ENCODE peak calls at places on chromosomes 11 and 22, in ten cellular contexts. One of them, this sample, is unnamed.

GRCh38 chr22:50670513-50670912 is 2.1 kb upstream of the SHANK3 start:
- DNase-seq in GM12878: no peak
- DNase-seq in HepG2: no peak
- DNase-seq in transverse colon: no peak
- DNase-seq in BE2C: no peak
- DNase-seq in upper lobe of left lung: no peak
- DNase-seq in endothelial cell of umbilical vein: peak
- DNase-seq in mucosa of descending colon: no peak
- DNase-seq in stomach: no peak
- DNase-seq in uterus: no peak
- DNase-seq in this sample: no peak

GRCh38 chr11:18479063-18479462 is 23.4 kb downstream of the LDHAL6A start:
- DNase-seq in stomach: no peak
- DNase-seq in GM12878: no peak
- DNase-seq in HepG2: no peak
- DNase-seq in uterus: no peak
- DNase-seq in upper lobe of left lung: no peak
- DNase-seq in mucosa of descending colon: no peak
- DNase-seq in endothelial cell of umbilical vein: no peak
- DNase-seq in transverse colon: no peak
- DNase-seq in BE2C: no peak
- DNase-seq in this sample: no peak

GRCh38 chr22:35480143-35480542 is 60.5 kb upstream of the RASD2 start:
- DNase-seq in endothelial cell of umbilical vein: peak
- DNase-seq in BE2C: peak
- DNase-seq in transverse colon: peak
- DNase-seq in HepG2: no peak
- DNase-seq in mucosa of descending colon: peak
- DNase-seq in uterus: peak
- DNase-seq in stomach: peak
- DNase-seq in GM12878: no peak
- DNase-seq in upper lobe of left lung: no peak
- DNase-seq in this sample: no peak

GRCh38 chr11:115340874-115341273 is 163.3 kb downstream of the CADM1 start:
- DNase-seq in BE2C: no peak
- DNase-seq in stomach: no peak
- DNase-seq in uterus: no peak
- DNase-seq in GM12878: no peak
- DNase-seq in upper lobe of left lung: no peak
- DNase-seq in mucosa of descending colon: no peak
- DNase-seq in HepG2: no peak
- DNase-seq in transverse colon: no peak
- DNase-seq in endothelial cell of umbilical vein: no peak
- DNase-seq in this sample: no peak

GRCh38 chr22:24424901-24425775 is 2.3 kb upstream of the ADORA2A start:
- DNase-seq in upper lobe of left lung: no peak
- DNase-seq in HepG2: no peak
- DNase-seq in stomach: no peak
- DNase-seq in transverse colon: no peak
- DNase-seq in BE2C: no peak
- DNase-seq in mucosa of descending colon: no peak
- DNase-seq in uterus: no peak
- DNase-seq in GM12878: no peak
- DNase-seq in endothelial cell of umbilical vein: no peak
- DNase-seq in this sample: no peak

GRCh38 chr11:65468874-65469333 is 29.9 kb upstream of the MALAT1 start:
- DNase-seq in upper lobe of left lung: no peak
- DNase-seq in HepG2: peak
- DNase-seq in endothelial cell of umbilical vein: peak
- DNase-seq in mucosa of descending colon: peak
- DNase-seq in BE2C: peak
- DNase-seq in uterus: peak
- DNase-seq in transverse colon: peak
- DNase-seq in GM12878: no peak
- DNase-seq in stomach: peak
- DNase-seq in this sample: peak

GRCh38 chr22:21933899-21934298 is 18.7 kb downstream of the PPM1F start:
- DNase-seq in upper lobe of left lung: no peak
- DNase-seq in BE2C: no peak
- DNase-seq in GM12878: no peak
- DNase-seq in transverse colon: no peak
- DNase-seq in mucosa of descending colon: no peak
- DNase-seq in stomach: no peak
- DNase-seq in HepG2: no peak
- DNase-seq in uterus: no peak
- DNase-seq in endothelial cell of umbilical vein: no peak
- DNase-seq in this sample: no peak

GRCh38 chr11:44627911-44628729 is 62.7 kb downstream of the CD82 start:
- DNase-seq in uterus: peak
- DNase-seq in endothelial cell of umbilical vein: peak
- DNase-seq in BE2C: peak
- DNase-seq in stomach: peak
- DNase-seq in GM12878: no peak
- DNase-seq in HepG2: no peak
- DNase-seq in transverse colon: peak
- DNase-seq in mucosa of descending colon: no peak
- DNase-seq in upper lobe of left lung: no peak
- DNase-seq in this sample: no peak

DNA sequence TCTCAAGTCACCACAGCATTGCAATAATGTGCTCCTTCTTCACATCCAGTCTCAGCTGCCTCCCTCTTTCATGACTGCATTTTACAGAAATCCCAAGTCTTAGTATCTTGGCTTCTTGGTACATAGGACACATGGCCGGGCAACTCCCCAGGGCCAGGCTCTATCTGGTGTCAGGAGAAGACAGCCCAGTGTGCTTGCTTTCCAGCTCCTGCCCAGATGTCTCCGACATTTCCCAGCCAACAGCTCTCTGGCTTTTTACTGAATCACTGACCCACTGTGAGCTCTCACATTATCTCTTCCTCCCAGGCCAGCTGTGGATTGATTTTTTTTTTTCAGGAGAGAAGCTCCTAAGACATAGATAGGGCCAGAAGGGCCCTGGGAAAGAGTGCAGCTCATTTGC is 346.0 kb upstream of the C11orf87 start:
- DNase-seq in GM12878: no peak
- DNase-seq in transverse colon: no peak
- DNase-seq in mucosa of descending colon: no peak
- DNase-seq in endothelial cell of umbilical vein: no peak
- DNase-seq in BE2C: peak
- DNase-seq in upper lobe of left lung: no peak
- DNase-seq in stomach: no peak
- DNase-seq in uterus: no peak
- DNase-seq in HepG2: no peak
- DNase-seq in this sample: no peak
- H3K4me3 ChIP-seq in GM12878: no peak
- H3K4me3 ChIP-seq in transverse colon: no peak
- H3K4me3 ChIP-seq in mucosa of descending colon: no peak
- H3K4me3 ChIP-seq in endothelial cell of umbilical vein: no peak
- H3K4me3 ChIP-seq in BE2C: no peak
- H3K4me3 ChIP-seq in upper lobe of left lung: no peak
- H3K4me3 ChIP-seq in stomach: no peak
- H3K4me3 ChIP-seq in uterus: no peak
- H3K4me3 ChIP-seq in HepG2: no peak
- H3K4me3 ChIP-seq in this sample: no peak

DNA sequence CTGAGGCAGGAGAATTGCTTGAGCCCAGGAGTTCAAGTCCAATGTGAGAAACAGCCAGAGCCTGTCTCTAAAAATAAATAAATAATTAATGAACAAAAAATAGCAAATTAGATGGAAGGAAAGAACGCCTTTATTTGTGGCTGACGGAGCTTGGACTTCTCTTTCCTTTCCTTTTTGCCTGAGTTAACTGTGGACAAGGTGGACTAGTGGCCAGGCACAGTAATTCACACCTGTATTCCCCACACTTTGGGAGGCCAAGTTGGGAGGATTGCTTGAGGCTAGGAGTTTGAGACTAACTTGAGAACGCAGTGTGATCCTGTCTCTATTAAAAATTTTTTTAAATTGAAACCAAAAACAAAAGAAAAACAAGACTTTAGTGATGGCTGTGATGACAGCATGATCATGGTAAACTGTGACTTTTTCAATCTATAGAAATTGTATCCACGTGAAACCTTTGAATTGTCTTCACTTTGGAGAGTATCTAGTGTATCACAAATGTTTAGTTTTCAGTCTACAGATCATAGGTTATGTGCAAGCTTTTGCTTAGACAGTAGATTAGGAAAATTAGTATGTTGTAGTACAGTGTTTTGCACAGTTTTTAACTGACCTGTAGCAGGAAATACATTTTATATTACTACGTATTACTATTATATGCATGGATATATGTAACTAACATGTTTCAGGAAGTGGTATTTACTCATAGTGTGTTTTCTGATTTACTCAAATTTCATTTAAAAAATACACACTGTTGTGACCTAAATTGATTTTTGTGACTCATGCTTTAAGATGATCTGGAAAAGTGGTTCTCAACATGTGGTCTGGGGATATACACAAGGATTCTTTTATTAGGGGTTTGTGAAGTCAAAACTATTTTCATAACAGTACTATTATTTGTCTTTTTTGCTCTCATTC is 42.1 kb downstream of the KDM2A start:
- DNase-seq in transverse colon: no peak
- DNase-seq in uterus: no peak
- DNase-seq in endothelial cell of umbilical vein: peak
- DNase-seq in mucosa of descending colon: no peak
- DNase-seq in upper lobe of left lung: no peak
- DNase-seq in stomach: no peak
- DNase-seq in HepG2: no peak
- DNase-seq in BE2C: no peak
- DNase-seq in GM12878: no peak
- DNase-seq in this sample: no peak
- TF ChIP-seq CTCF in transverse colon: no peak
- TF ChIP-seq CTCF in uterus: no peak
- TF ChIP-seq CTCF in endothelial cell of umbilical vein: no peak
- TF ChIP-seq CTCF in mucosa of descending colon: no peak
- TF ChIP-seq CTCF in upper lobe of left lung: no peak
- TF ChIP-seq CTCF in stomach: no peak
- TF ChIP-seq CTCF in HepG2: no peak
- TF ChIP-seq CTCF in BE2C: peak
- TF ChIP-seq CTCF in GM12878: no peak
- TF ChIP-seq CTCF in this sample: no peak

GRCh38 chr11:58575377-58576020 is at the start of gene LPXN:
- DNase-seq in GM12878: no peak
- DNase-seq in mucosa of descending colon: no peak
- DNase-seq in upper lobe of left lung: no peak
- DNase-seq in BE2C: no peak
- DNase-seq in uterus: no peak
- DNase-seq in HepG2: no peak
- DNase-seq in stomach: no peak
- DNase-seq in transverse colon: peak
- DNase-seq in endothelial cell of umbilical vein: peak
- DNase-seq in this sample: no peak

GRCh38 chr11:58576792-58577440 is 1.3 kb upstream of the LPXN start:
- DNase-seq in uterus: no peak
- DNase-seq in mucosa of descending colon: no peak
- DNase-seq in upper lobe of left lung: no peak
- DNase-seq in endothelial cell of umbilical vein: peak
- DNase-seq in BE2C: no peak
- DNase-seq in stomach: no peak
- DNase-seq in GM12878: no peak
- DNase-seq in transverse colon: no peak
- DNase-seq in HepG2: peak
- DNase-seq in this sample: no peak

GRCh38 chr11:58577441-58578135 is 1.3 kb upstream of the ZFP91 start:
- DNase-seq in mucosa of descending colon: peak
- DNase-seq in transverse colon: peak
- DNase-seq in BE2C: peak
- DNase-seq in endothelial cell of umbilical vein: peak
- DNase-seq in stomach: peak
- DNase-seq in uterus: no peak
- DNase-seq in HepG2: peak
- DNase-seq in upper lobe of left lung: no peak
- DNase-seq in GM12878: peak
- DNase-seq in this sample: no peak

GRCh38 chr11:58573451-58574104 is 2.1 kb downstream of the LPXN start:
- DNase-seq in BE2C: no peak
- DNase-seq in transverse colon: no peak
- DNase-seq in upper lobe of left lung: no peak
- DNase-seq in stomach: no peak
- DNase-seq in GM12878: no peak
- DNase-seq in uterus: peak
- DNase-seq in endothelial cell of umbilical vein: peak
- DNase-seq in HepG2: no peak
- DNase-seq in mucosa of descending colon: no peak
- DNase-seq in this sample: peak

DNA sequence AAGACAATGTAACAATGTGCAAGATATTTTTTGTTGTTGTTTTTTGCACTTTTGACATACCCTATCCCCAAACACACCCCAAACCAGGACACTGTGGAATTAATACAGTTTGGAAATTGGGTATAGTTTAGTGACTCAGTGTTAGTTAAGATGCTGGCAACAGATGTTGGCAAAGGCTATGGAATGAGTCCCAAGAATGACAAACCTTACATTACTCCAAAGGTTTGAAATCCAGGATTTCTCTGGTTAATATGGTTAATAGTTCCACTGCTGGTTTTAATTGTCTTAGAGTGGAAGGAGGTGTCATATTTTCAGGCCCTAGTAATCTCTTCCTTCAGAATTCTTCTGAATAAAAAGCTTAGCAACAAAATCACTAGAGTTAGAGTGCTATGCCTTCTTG is 805 bp downstream of the LPXN start:
- DNase-seq in GM12878: no peak
- DNase-seq in uterus: no peak
- DNase-seq in HepG2: no peak
- DNase-seq in endothelial cell of umbilical vein: peak
- DNase-seq in upper lobe of left lung: no peak
- DNase-seq in transverse colon: no peak
- DNase-seq in BE2C: no peak
- DNase-seq in mucosa of descending colon: no peak
- DNase-seq in stomach: no peak
- DNase-seq in this sample: no peak
- H3K4me3 ChIP-seq in GM12878: peak
- H3K4me3 ChIP-seq in uterus: no peak
- H3K4me3 ChIP-seq in HepG2: no peak
- H3K4me3 ChIP-seq in endothelial cell of umbilical vein: no peak
- H3K4me3 ChIP-seq in upper lobe of left lung: peak
- H3K4me3 ChIP-seq in transverse colon: peak
- H3K4me3 ChIP-seq in BE2C: no peak
- H3K4me3 ChIP-seq in mucosa of descending colon: no peak
- H3K4me3 ChIP-seq in stomach: peak
- H3K4me3 ChIP-seq in this sample: no peak

GRCh38 chr11:13775471-13775870 is 107.0 kb downstream of the FAR1 start:
- DNase-seq in HepG2: no peak
- DNase-seq in BE2C: no peak
- DNase-seq in mucosa of descending colon: no peak
- DNase-seq in stomach: no peak
- DNase-seq in endothelial cell of umbilical vein: no peak
- DNase-seq in transverse colon: peak
- DNase-seq in GM12878: no peak
- DNase-seq in upper lobe of left lung: no peak
- DNase-seq in uterus: no peak
- DNase-seq in this sample: no peak

GRCh38 chr11:13781153-13781552 is 112.7 kb downstream of the FAR1 start:
- DNase-seq in mucosa of descending colon: no peak
- DNase-seq in HepG2: peak
- DNase-seq in transverse colon: no peak
- DNase-seq in uterus: no peak
- DNase-seq in GM12878: no peak
- DNase-seq in upper lobe of left lung: no peak
- DNase-seq in endothelial cell of umbilical vein: no peak
- DNase-seq in stomach: no peak
- DNase-seq in BE2C: no peak
- DNase-seq in this sample: no peak

GRCh38 chr11:13776134-13776815 is 107.8 kb downstream of the FAR1 start:
- DNase-seq in uterus: no peak
- DNase-seq in endothelial cell of umbilical vein: no peak
- DNase-seq in mucosa of descending colon: no peak
- DNase-seq in GM12878: no peak
- DNase-seq in upper lobe of left lung: no peak
- DNase-seq in stomach: no peak
- DNase-seq in transverse colon: no peak
- DNase-seq in HepG2: no peak
- DNase-seq in BE2C: no peak
- DNase-seq in this sample: no peak

GRCh38 chr11:13777341-13777985 is 109.0 kb downstream of the FAR1 start:
- DNase-seq in uterus: no peak
- DNase-seq in stomach: no peak
- DNase-seq in BE2C: no peak
- DNase-seq in transverse colon: no peak
- DNase-seq in upper lobe of left lung: no peak
- DNase-seq in GM12878: no peak
- DNase-seq in endothelial cell of umbilical vein: no peak
- DNase-seq in HepG2: no peak
- DNase-seq in mucosa of descending colon: no peak
- DNase-seq in this sample: no peak

GRCh38 chr11:13778345-13778744 is 109.9 kb downstream of the FAR1 start:
- DNase-seq in HepG2: no peak
- DNase-seq in mucosa of descending colon: no peak
- DNase-seq in uterus: no peak
- DNase-seq in BE2C: no peak
- DNase-seq in transverse colon: no peak
- DNase-seq in endothelial cell of umbilical vein: no peak
- DNase-seq in stomach: no peak
- DNase-seq in GM12878: no peak
- DNase-seq in upper lobe of left lung: no peak
- DNase-seq in this sample: no peak
- TF ChIP-seq CTCF in HepG2: no peak
- TF ChIP-seq CTCF in mucosa of descending colon: no peak
- TF ChIP-seq CTCF in uterus: no peak
- TF ChIP-seq CTCF in BE2C: no peak
- TF ChIP-seq CTCF in transverse colon: no peak
- TF ChIP-seq CTCF in endothelial cell of umbilical vein: no peak
- TF ChIP-seq CTCF in stomach: no peak
- TF ChIP-seq CTCF in GM12878: no peak
- TF ChIP-seq CTCF in upper lobe of left lung: no peak
- TF ChIP-seq CTCF in this sample: no peak

This sample was measured in LNCaP clone FGC.